ENCODE peak calls at places on chromosomes 2 and 18, in eight cellular contexts. B, J, X, U, O, T, D and A are unnamed samples.

GRCh38 chr2:7427293-7428060 is 510.3 kb downstream of the RNF144A start:
- DNase-seq in U (peak), D (peak), T (no peak), X (no peak), J (peak), O (peak), B (no peak), A (no peak)

GRCh38 chr2:197286805-197287595 is 23.6 kb downstream of the ANKRD44 start:
- DNase-seq in D (peak), T (no peak), X (peak), B (no peak), U (no peak), O (peak), J (peak), A (no peak)

GRCh38 chr2:64766841-64767669 is 113.3 kb upstream of the SERTAD2 start:
- DNase-seq in T (no peak), J (peak), O (peak), X (no peak), U (peak), D (peak), B (no peak), A (no peak)

GRCh38 chr18:73840319-73841065 is 307.1 kb downstream of the FBXO15 start:
- DNase-seq in O (no peak), J (no peak), D (no peak), X (no peak), T (no peak), U (no peak), B (no peak), A (no peak)

GRCh38 chr2:150484461-150484931 is 3.0 kb downstream of the RND3 start:
- DNase-seq in B (no peak), T (no peak), D (peak), J (no peak), O (no peak), X (no peak), U (no peak), A (no peak)

GRCh38 chr18:48409591-48410094 is 460 bp upstream of the ZBTB7C start:
- DNase-seq in D (peak), B (no peak), X (no peak), T (peak), O (no peak), J (peak), U (peak), A (no peak)

GRCh38 chr18:49966090-49966489 is 152.8 kb upstream of the ACAA2 start:
- DNase-seq in U (no peak), B (no peak), X (no peak), J (no peak), T (no peak), O (no peak), D (no peak), A (no peak)

GRCh38 chr2:186748354-186748753 is 54.5 kb downstream of the FAM171B start:
- DNase-seq in J (no peak), X (no peak), D (no peak), U (no peak), B (no peak), O (no peak), T (no peak), A (no peak)

GRCh38 chr2:26139269-26140183 is 33.4 kb upstream of the GAREM2 start:
- DNase-seq in X (no peak), T (no peak), J (peak), U (no peak), D (no peak), O (no peak), B (no peak), A (no peak)